ENCODE peak calls at places on chromosomes 12 and 14, in nine cellular contexts. One of them, this sample, is unnamed.

GRCh38 chr12:91846466-91847055 is 299.1 kb downstream of the BTG1 start:
- DNase-seq in NCI-H460: no peak
- DNase-seq in CD4-positive, alpha-beta memory T cell: no peak
- DNase-seq in amniotic epithelial cell: no peak
- DNase-seq in AG10803: peak
- DNase-seq in Peyer's patch: no peak
- DNase-seq in M059J: no peak
- DNase-seq in HTR-8/SVneo: no peak
- DNase-seq in KBM-7: no peak
- DNase-seq in this sample: no peak

GRCh38 chr14:66360526-66360925 is 125.6 kb upstream of the CCDC196 start:
- DNase-seq in NCI-H460: no peak
- DNase-seq in CD4-positive, alpha-beta memory T cell: no peak
- DNase-seq in amniotic epithelial cell: no peak
- DNase-seq in AG10803: no peak
- DNase-seq in Peyer's patch: no peak
- DNase-seq in M059J: no peak
- DNase-seq in HTR-8/SVneo: no peak
- DNase-seq in KBM-7: no peak
- DNase-seq in this sample: no peak

GRCh38 chr12:55058082-55058481 is 38.3 kb downstream of the NEUROD4 start:
- DNase-seq in NCI-H460: no peak
- DNase-seq in CD4-positive, alpha-beta memory T cell: no peak
- DNase-seq in amniotic epithelial cell: no peak
- DNase-seq in AG10803: no peak
- DNase-seq in Peyer's patch: no peak
- DNase-seq in M059J: no peak
- DNase-seq in HTR-8/SVneo: no peak
- DNase-seq in KBM-7: no peak
- DNase-seq in this sample: no peak

GRCh38 chr12:3333583-3333982 is 157.4 kb upstream of the PRMT8 start:
- DNase-seq in NCI-H460: no peak
- DNase-seq in CD4-positive, alpha-beta memory T cell: no peak
- DNase-seq in amniotic epithelial cell: no peak
- DNase-seq in AG10803: no peak
- DNase-seq in Peyer's patch: no peak
- DNase-seq in M059J: no peak
- DNase-seq in HTR-8/SVneo: no peak
- DNase-seq in KBM-7: no peak
- DNase-seq in this sample: peak

GRCh38 chr14:86141966-86142365 is 612.0 kb downstream of the FLRT2 start:
- DNase-seq in NCI-H460: no peak
- DNase-seq in CD4-positive, alpha-beta memory T cell: no peak
- DNase-seq in amniotic epithelial cell: no peak
- DNase-seq in AG10803: no peak
- DNase-seq in Peyer's patch: no peak
- DNase-seq in M059J: no peak
- DNase-seq in HTR-8/SVneo: no peak
- DNase-seq in KBM-7: no peak
- DNase-seq in this sample: no peak

GRCh38 chr12:53674977-53675700 is 744 bp downstream of the ATP5MC2 start:
- DNase-seq in NCI-H460: no peak
- DNase-seq in CD4-positive, alpha-beta memory T cell: no peak
- DNase-seq in amniotic epithelial cell: no peak
- DNase-seq in AG10803: peak
- DNase-seq in Peyer's patch: no peak
- DNase-seq in M059J: no peak
- DNase-seq in HTR-8/SVneo: no peak
- DNase-seq in KBM-7: no peak
- DNase-seq in this sample: peak

GRCh38 chr12:47590771-47591368 is 115.0 kb downstream of the RPAP3 start:
- DNase-seq in NCI-H460: no peak
- DNase-seq in CD4-positive, alpha-beta memory T cell: no peak
- DNase-seq in amniotic epithelial cell: no peak
- DNase-seq in AG10803: peak
- DNase-seq in Peyer's patch: no peak
- DNase-seq in M059J: no peak
- DNase-seq in HTR-8/SVneo: no peak
- DNase-seq in KBM-7: no peak
- DNase-seq in this sample: no peak

GRCh38 chr14:53670701-53671100 is 285.9 kb downstream of the BMP4 start:
- DNase-seq in NCI-H460: no peak
- DNase-seq in CD4-positive, alpha-beta memory T cell: no peak
- DNase-seq in amniotic epithelial cell: peak
- DNase-seq in AG10803: peak
- DNase-seq in Peyer's patch: no peak
- DNase-seq in M059J: peak
- DNase-seq in HTR-8/SVneo: peak
- DNase-seq in KBM-7: no peak
- DNase-seq in this sample: peak

GRCh38 chr12:116934908-116935698 is 24.4 kb downstream of the FBXW8 start:
- DNase-seq in NCI-H460: no peak
- DNase-seq in CD4-positive, alpha-beta memory T cell: no peak
- DNase-seq in amniotic epithelial cell: no peak
- DNase-seq in AG10803: no peak
- DNase-seq in Peyer's patch: no peak
- DNase-seq in M059J: no peak
- DNase-seq in HTR-8/SVneo: no peak
- DNase-seq in KBM-7: peak
- DNase-seq in this sample: no peak

GRCh38 chr14:69685716-69686115 is 74.3 kb downstream of the SUSD6 start:
- DNase-seq in NCI-H460: no peak
- DNase-seq in CD4-positive, alpha-beta memory T cell: no peak
- DNase-seq in amniotic epithelial cell: peak
- DNase-seq in AG10803: peak
- DNase-seq in Peyer's patch: peak
- DNase-seq in M059J: peak
- DNase-seq in HTR-8/SVneo: no peak
- DNase-seq in KBM-7: no peak
- DNase-seq in this sample: no peak

GRCh38 chr14:68787235-68787727 is 5.6 kb downstream of the ZFP36L1 start:
- DNase-seq in NCI-H460: no peak
- DNase-seq in CD4-positive, alpha-beta memory T cell: no peak
- DNase-seq in amniotic epithelial cell: peak
- DNase-seq in AG10803: no peak
- DNase-seq in Peyer's patch: peak
- DNase-seq in M059J: no peak
- DNase-seq in HTR-8/SVneo: no peak
- DNase-seq in KBM-7: no peak
- DNase-seq in this sample: no peak

GRCh38 chr12:128387811-128388422 is 120.9 kb downstream of the TMEM132C start:
- DNase-seq in NCI-H460: peak
- DNase-seq in CD4-positive, alpha-beta memory T cell: no peak
- DNase-seq in amniotic epithelial cell: no peak
- DNase-seq in AG10803: no peak
- DNase-seq in Peyer's patch: peak
- DNase-seq in M059J: peak
- DNase-seq in HTR-8/SVneo: no peak
- DNase-seq in KBM-7: peak
- DNase-seq in this sample: no peak

GRCh38 chr12:74899031-74899829 is 310.4 kb downstream of the KCNC2 start:
- DNase-seq in NCI-H460: no peak
- DNase-seq in CD4-positive, alpha-beta memory T cell: no peak
- DNase-seq in amniotic epithelial cell: peak
- DNase-seq in AG10803: no peak
- DNase-seq in Peyer's patch: no peak
- DNase-seq in M059J: peak
- DNase-seq in HTR-8/SVneo: no peak
- DNase-seq in KBM-7: no peak
- DNase-seq in this sample: peak

GRCh38 chr12:58967551-58967950 is 47.2 kb upstream of the LRIG3 start:
- DNase-seq in NCI-H460: no peak
- DNase-seq in CD4-positive, alpha-beta memory T cell: no peak
- DNase-seq in amniotic epithelial cell: no peak
- DNase-seq in AG10803: peak
- DNase-seq in Peyer's patch: no peak
- DNase-seq in M059J: no peak
- DNase-seq in HTR-8/SVneo: no peak
- DNase-seq in KBM-7: no peak
- DNase-seq in this sample: peak

GRCh38 chr12:93583993-93584392 is 11.5 kb downstream of the SOCS2 start:
- DNase-seq in NCI-H460: no peak
- DNase-seq in CD4-positive, alpha-beta memory T cell: no peak
- DNase-seq in amniotic epithelial cell: no peak
- DNase-seq in AG10803: no peak
- DNase-seq in Peyer's patch: no peak
- DNase-seq in M059J: no peak
- DNase-seq in HTR-8/SVneo: no peak
- DNase-seq in KBM-7: no peak
- DNase-seq in this sample: no peak

GRCh38 chr14:68952544-68953535 is 26.3 kb downstream of the ACTN1 start:
- DNase-seq in NCI-H460: no peak
- DNase-seq in CD4-positive, alpha-beta memory T cell: no peak
- DNase-seq in amniotic epithelial cell: peak
- DNase-seq in AG10803: peak
- DNase-seq in Peyer's patch: no peak
- DNase-seq in M059J: peak
- DNase-seq in HTR-8/SVneo: no peak
- DNase-seq in KBM-7: no peak
- DNase-seq in this sample: peak